ENCODE peak calls at places on chromosomes 3 and 15, in six cellular contexts. E is NCI-H510A treated with DMSO at 0.1 percent for 48 hours, G is GM12878, O is esophagus squamous epithelium, T is A549, I is occipital lobe. X is an unnamed sample.

GRCh38 chr3:51953445-51953844 is 1.7 kb upstream of the GPR62 start:
- DNase-seq in I (no peak), E (peak; percentile 75), T (no peak), O (no peak), G (no peak), X (no peak)

GRCh38 chr3:132268956-132269355 is 48.3 kb upstream of the ACP3 start:
- DNase-seq in O (no peak), G (no peak), T (no peak), I (no peak), E (no peak), X (no peak)

GRCh38 chr3:50405249-50405648 is 45.9 kb upstream of the TMEM115 start:
- DNase-seq in T (no peak), E (no peak), G (no peak), I (no peak), O (no peak), X (no peak)

GRCh38 chr3:60307800-60308199 is 943.5 kb downstream of the FHIT start:
- DNase-seq in T (no peak), E (no peak), G (no peak), O (no peak), I (no peak), X (no peak)

GRCh38 chr3:151347432-151347831 is 18.1 kb upstream of the P2RY13 start:
- DNase-seq in I (no peak), G (no peak), E (no peak), O (no peak), T (no peak), X (no peak)

GRCh38 chr3:136984837-136985236 is 27.1 kb downstream of the IL20RB start:
- DNase-seq in E (no peak), O (no peak), G (no peak), T (no peak), I (no peak), X (peak; percentile 13)

GRCh38 chr3:110576962-110577361 is 494.7 kb upstream of the NECTIN3 start:
- DNase-seq in O (no peak), I (no peak), E (no peak), G (no peak), T (peak; percentile 36), X (peak; percentile 26)

GRCh38 chr3:117735481-117736101 is 1026.0 kb downstream of the TUSC7 start:
- DNase-seq in G (no peak), I (no peak), T (peak; percentile 3), O (no peak), E (no peak), X (no peak)

GRCh38 chr15:33960160-33960559 is 8.1 kb upstream of the CHRM5 start:
- DNase-seq in O (no peak), I (no peak), T (no peak), E (no peak), G (no peak), X (no peak)

GRCh38 chr3:163368168-163368567 is 1710.1 kb downstream of the SI start:
- DNase-seq in O (no peak), E (no peak), T (no peak), G (no peak), I (no peak), X (no peak)

GRCh38 chr3:116517308-116517707 is 72.0 kb upstream of the LSAMP start:
- DNase-seq in O (no peak), G (no peak), I (no peak), T (no peak), E (peak; percentile 1), X (no peak)

GRCh38 chr3:169145551-169145950 is 518.0 kb downstream of the MECOM start:
- DNase-seq in E (no peak), T (no peak), O (no peak), I (no peak), G (no peak), X (no peak)

GRCh38 chr15:52417501-52417900 is 111.2 kb downstream of the MYO5A start:
- DNase-seq in I (no peak), T (no peak), E (no peak), G (no peak), O (no peak), X (peak; percentile 71)

GRCh38 chr3:15521573-15521965 is at the start of gene COLQ:
- DNase-seq in O (no peak), I (no peak), E (no peak), G (no peak), T (no peak), X (no peak)

GRCh38 chr3:134898315-134898714 is 103.3 kb downstream of the EPHB1 start:
- DNase-seq in O (no peak), I (no peak), E (no peak), G (no peak), T (no peak), X (no peak)

GRCh38 chr3:69484507-69485393 is 98.9 kb upstream of the FRMD4B start:
- DNase-seq in I (no peak), G (no peak), E (no peak), O (no peak), T (no peak), X (no peak)

GRCh38 chr3:24523195-24523594 is 28.5 kb upstream of the THRB start:
- DNase-seq in E (no peak), G (no peak), T (no peak), I (no peak), O (no peak), X (no peak)

GRCh38 chr3:194714564-194714963 is 28.9 kb downstream of the FAM43A start:
- DNase-seq in G (no peak), E (no peak), I (no peak), T (no peak), O (no peak), X (no peak)

GRCh38 chr3:189684317-189684716 is 53.1 kb downstream of the TP63 start:
- DNase-seq in G (no peak), E (peak; percentile 30), I (no peak), T (no peak), O (no peak), X (no peak)

GRCh38 chr15:96356494-96357455 is 26.3 kb downstream of the NR2F2 start:
- DNase-seq in T (peak; percentile 82), I (peak; percentile 49), O (no peak), E (peak; percentile 48), G (peak; percentile 47), X (no peak)

GRCh38 chr3:142447852-142448315 is at the start of gene XRN1:
- DNase-seq in G (peak; percentile 57), I (peak; percentile 86), E (peak; percentile 64), O (peak; percentile 77), T (peak; percentile 96), X (peak; percentile 81)

GRCh38 chr15:36914466-36914865 is 185.9 kb downstream of the MEIS2 start:
- DNase-seq in O (no peak), I (no peak), T (no peak), E (no peak), G (no peak), X (no peak)

GRCh38 chr3:193665370-193665989 is 72.5 kb downstream of the OPA1 start:
- DNase-seq in T (no peak), I (no peak), G (no peak), E (peak; percentile 35), O (no peak), X (no peak)

X was measured in pulmonary artery endothelial cell.